ENCODE peak calls at places on chromosomes 5 and 9, in eight cellular contexts. W is neural progenitor cell, V is foreskin fibroblast, S is lung, X is right atrium auricular region, C is tibial nerve, Q is fibroblast of lung, O is kidney epithelial cell. R is an unnamed sample.

GRCh38 chr5:142874537-142874936 is 104.4 kb downstream of the ARHGAP26 start:
- DNase-seq in V (peak; percentile 41), O (no peak), W (no peak), X (peak; percentile 89), C (peak; percentile 70), S (peak; percentile 89), Q (peak; percentile 75), R (no peak)

GRCh38 chr5:56838409-56839039 is 23.2 kb downstream of the MAP3K1 start:
- DNase-seq in O (no peak), S (no peak), V (peak; percentile 76), W (peak; percentile 65), C (no peak), Q (peak; percentile 80), X (no peak), R (no peak)

GRCh38 chr5:96476654-96477053 is 43.6 kb upstream of the PCSK1 start:
- DNase-seq in C (no peak), X (no peak), Q (peak; percentile 46), O (no peak), V (peak; percentile 62), W (no peak), S (no peak), R (no peak)

GRCh38 chr9:136117291-136118060 is 1.2 kb downstream of the TMEM250 start:
- DNase-seq in X (no peak), C (no peak), W (no peak), Q (no peak), V (peak; percentile 63), O (no peak), S (no peak), R (no peak)

GRCh38 chr5:59357421-59357977 is 536.0 kb downstream of the PDE4D start:
- DNase-seq in O (no peak), X (no peak), W (peak; percentile 33), Q (peak; percentile 70), C (no peak), V (peak; percentile 36), S (peak; percentile 60), R (no peak)

GRCh38 chr9:82680179-82680935 is 382.6 kb downstream of the RASEF start:
- DNase-seq in V (no peak), S (no peak), X (no peak), W (no peak), C (no peak), Q (no peak), O (no peak), R (no peak)

GRCh38 chr5:175035882-175036533 is 311.6 kb downstream of the MSX2 start:
- DNase-seq in S (no peak), Q (no peak), W (no peak), O (no peak), V (no peak), C (no peak), X (no peak), R (no peak)

GRCh38 chr9:119961774-119962408 is 592.7 kb upstream of the BRINP1 start:
- DNase-seq in W (peak; percentile 78), O (no peak), V (peak; percentile 33), X (no peak), Q (peak; percentile 26), S (peak; percentile 38), C (no peak), R (no peak)

GRCh38 chr9:1046639-1047604 is 3.2 kb upstream of the DMRT2 start:
- DNase-seq in W (no peak), Q (no peak), S (no peak), O (no peak), V (no peak), C (no peak), X (no peak), R (no peak)

GRCh38 chr9:88748566-88749238 is 213.7 kb downstream of the NXNL2 start:
- DNase-seq in O (no peak), X (peak; percentile 84), S (no peak), Q (peak; percentile 85), W (peak; percentile 48), V (peak; percentile 85), C (peak; percentile 54), R (no peak)

GRCh38 chr5:84680908-84681307 is 296.2 kb upstream of the EDIL3 start:
- DNase-seq in O (no peak), X (no peak), V (no peak), C (no peak), S (no peak), Q (no peak), W (no peak), R (no peak)

GRCh38 chr5:177427919-177428573 is 1.6 kb downstream of the GRK6 start:
- DNase-seq in V (no peak), O (no peak), C (no peak), W (no peak), S (no peak), Q (no peak), X (no peak), R (no peak)

GRCh38 chr9:16262467-16263261 is 607.8 kb downstream of the BNC2 start:
- DNase-seq in W (no peak), Q (peak; percentile 46), X (no peak), C (no peak), S (no peak), O (no peak), V (no peak), R (no peak)

GRCh38 chr5:86665984-86666760 is 48.4 kb downstream of the COX7C start:
- DNase-seq in S (no peak), O (no peak), C (no peak), W (no peak), Q (no peak), V (no peak), X (no peak), R (no peak)

GRCh38 chr5:67409342-67409741 is 212.7 kb upstream of the CD180 start:
- DNase-seq in S (no peak), W (no peak), V (no peak), O (no peak), Q (no peak), C (no peak), X (no peak), R (no peak)

GRCh38 chr9:136670571-136671253 is 8.0 kb downstream of the EGFL7 start:
- DNase-seq in W (no peak), V (no peak), S (no peak), Q (no peak), X (no peak), C (no peak), O (no peak), R (no peak)

GRCh38 chr5:11335881-11336760 is 568.1 kb downstream of the CTNND2 start:
- DNase-seq in Q (no peak), C (no peak), W (no peak), X (no peak), S (no peak), V (no peak), O (no peak), R (no peak)

GRCh38 chr5:76426391-76426802 is 23.3 kb downstream of the IQGAP2 start:
- DNase-seq in W (peak; percentile 50), O (no peak), V (no peak), X (no peak), C (no peak), S (no peak), Q (no peak), R (no peak)

DNA sequence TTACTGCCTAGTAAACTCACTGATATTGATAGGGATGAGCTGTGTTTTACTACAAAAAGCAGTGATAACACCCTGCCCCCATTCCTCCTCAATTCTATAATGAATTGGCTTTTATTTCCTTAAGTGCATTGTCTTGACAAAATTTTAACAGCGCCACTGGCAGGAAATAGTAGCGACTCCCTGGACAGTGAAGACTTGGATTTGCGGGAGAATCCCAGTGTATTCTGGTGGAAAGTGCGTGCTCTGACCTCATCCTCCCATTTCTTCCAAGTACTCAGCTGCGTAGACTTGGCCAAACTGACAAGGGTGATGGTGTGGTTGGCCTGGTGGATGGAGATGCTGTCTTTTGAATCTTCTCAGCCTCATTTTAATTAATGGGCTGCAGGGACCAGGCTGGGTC is 5.3 kb downstream of the TRIO start:
- DNase-seq in Q (no peak), W (no peak), X (no peak), O (no peak), C (no peak), S (no peak), V (no peak), R (no peak)
- TF ChIP-seq CTCF in Q (no peak), W (no peak), X (no peak), O (no peak), C (no peak), S (no peak), V (no peak), R (no peak)

GRCh38 chr5:2917524-2917923 is 166.0 kb upstream of the IRX2 start:
- DNase-seq in W (no peak), S (peak; percentile 14), C (no peak), Q (no peak), V (no peak), X (peak; percentile 28), O (no peak), R (no peak)
- H3K4me3 ChIP-seq in W (no peak overlapping the region), S (no peak overlapping the region), C (no peak overlapping the region), Q (no peak overlapping the region), V (no peak overlapping the region), X (no peak overlapping the region), O (no peak overlapping the region), R (no peak overlapping the region)

DNA sequence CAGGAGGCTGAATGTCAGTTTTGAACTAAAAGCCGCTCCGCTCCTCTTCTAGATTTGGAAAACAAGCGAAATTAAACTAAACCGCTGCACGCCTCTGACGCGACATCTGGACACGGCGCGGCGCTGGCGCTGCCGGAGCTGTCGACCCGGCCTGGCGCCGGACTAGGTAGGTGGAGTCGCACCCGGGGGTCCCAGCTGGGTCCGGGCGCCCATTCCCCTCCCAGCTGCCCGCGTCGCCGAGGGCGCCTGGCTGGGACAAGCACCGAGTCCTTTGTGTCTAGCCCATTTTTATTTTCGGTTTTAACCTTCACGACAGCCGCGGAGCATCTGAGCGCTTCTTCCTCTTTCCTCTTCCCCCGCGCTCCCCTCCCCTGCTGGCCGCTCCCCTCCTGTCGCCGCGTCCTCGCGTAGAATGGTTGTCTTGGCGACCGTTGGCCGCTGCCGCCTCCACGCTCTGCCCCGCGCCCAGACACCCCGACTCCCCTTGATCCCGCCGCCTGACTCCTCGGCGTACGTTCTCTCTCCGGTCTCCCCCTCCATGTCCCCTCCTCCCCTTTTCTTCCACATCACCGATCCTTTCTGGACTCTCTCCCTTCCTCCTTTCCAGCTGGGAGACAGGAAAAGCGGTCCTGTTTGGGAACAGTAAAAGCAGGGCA is 533 bp downstream of the CDKN2B-AS1 start:
- DNase-seq in Q (peak; percentile 68), V (peak; percentile 91), X (peak; percentile 66), W (peak; percentile 87), S (peak; percentile 75), O (no peak), C (no peak), R (no peak)
- TF ChIP-seq CTCF in Q (no peak), V (no peak), X (no peak), W (no peak), S (no peak), O (no peak), C (no peak), R (no peak)

DNA sequence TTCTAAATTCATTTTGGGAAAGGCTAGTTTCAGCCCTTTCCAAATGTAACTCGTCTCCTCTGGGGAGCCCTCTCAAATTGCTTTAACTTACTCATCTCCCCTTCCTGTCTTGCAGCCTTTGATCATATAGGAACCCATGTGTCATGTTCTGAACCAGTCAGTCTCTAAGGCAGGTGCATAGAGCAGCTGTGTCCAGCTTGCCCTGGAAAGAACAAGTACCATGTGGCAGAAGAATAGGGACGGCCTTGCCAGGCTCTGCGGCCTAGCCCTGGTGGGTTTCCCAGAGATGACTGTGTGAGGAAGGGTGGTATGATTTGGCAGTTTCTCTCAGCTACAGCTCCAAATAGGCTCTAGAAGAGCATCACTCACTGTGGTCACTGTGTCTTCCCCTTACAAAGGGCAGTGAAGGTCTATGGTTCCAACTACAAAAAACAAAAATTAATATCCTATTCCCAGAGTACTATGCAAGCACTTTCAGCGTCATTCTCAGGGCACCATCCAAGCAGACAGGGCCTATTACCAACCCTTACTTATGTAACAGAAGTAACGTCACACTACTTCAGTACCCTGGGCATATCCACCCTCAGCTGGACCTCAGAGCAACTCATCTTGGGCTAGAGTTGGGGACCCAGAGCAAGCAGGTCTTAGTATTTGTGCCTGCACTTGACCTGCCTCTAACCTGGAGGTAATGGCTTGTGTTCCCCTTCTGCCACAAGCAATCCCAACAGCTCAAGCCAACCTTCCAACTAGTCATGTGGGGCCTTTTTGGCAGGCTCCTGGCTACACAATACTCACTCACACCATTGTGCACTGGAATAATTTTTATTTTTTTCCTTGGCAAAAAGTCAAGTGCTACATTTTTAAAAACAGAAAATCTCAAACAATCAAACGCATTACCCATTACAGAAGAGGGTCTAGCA is 37.2 kb upstream of the UBAP2 start:
- DNase-seq in X (no peak), C (no peak), W (no peak), O (no peak), Q (no peak), S (no peak), V (no peak), R (no peak)
- H3K4me3 ChIP-seq in X (no peak overlapping the region), C (no peak overlapping the region), W (no peak overlapping the region), O (no peak overlapping the region), Q (no peak overlapping the region), S (no peak overlapping the region), V (no peak overlapping the region), R (no peak overlapping the region)